ENCODE peak calls at places on chromosomes 2 and 18, in five cellular contexts. Q, G, F, U and A are unnamed samples.

GRCh38 chr2:116511426-116511825 is 1303.1 kb upstream of the DDX18 start:
- DNase-seq in Q (no peak), F (no peak), U (no peak), G (no peak), A (no peak)

GRCh38 chr2:85503611-85504433 is 35.1 kb upstream of the MAT2A start:
- DNase-seq in F (no peak), U (peak), Q (peak), G (no peak), A (no peak)

GRCh38 chr2:235989591-235989990 is 178.6 kb downstream of the GBX2 start:
- DNase-seq in U (no peak), F (no peak), Q (no peak), G (no peak), A (no peak)

GRCh38 chr2:59827677-59828076 is 725.8 kb downstream of the BCL11A start:
- DNase-seq in G (no peak), U (no peak), Q (no peak), F (no peak), A (no peak)

GRCh38 chr2:54665436-54665856 is 58.0 kb upstream of the EML6 start:
- DNase-seq in Q (peak), G (no peak), U (peak), F (peak), A (peak)

GRCh38 chr18:25057491-25058050 is 294.4 kb downstream of the ZNF521 start:
- DNase-seq in U (no peak), Q (no peak), G (no peak), F (no peak), A (no peak)

GRCh38 chr18:62486290-62486964 is 36.4 kb upstream of the ZCCHC2 start:
- DNase-seq in Q (peak), F (no peak), U (peak), G (no peak), A (no peak)

GRCh38 chr18:44826418-44827259 is 146.0 kb downstream of the SETBP1 start:
- DNase-seq in G (no peak), Q (peak), F (no peak), U (peak), A (peak)

GRCh38 chr2:98378901-98379300 is 32.6 kb downstream of the CNGA3 start:
- DNase-seq in G (no peak), F (no peak), U (peak), Q (peak), A (no peak)

GRCh38 chr2:774436-774835 is 97.2 kb upstream of the TMEM18 start:
- DNase-seq in G (peak), Q (no peak), F (peak), U (no peak), A (peak)

GRCh38 chr18:46260879-46261143 is 156.6 kb downstream of the HAUS1 start:
- DNase-seq in Q (peak), F (no peak), G (no peak), U (no peak), A (no peak)

GRCh38 chr18:44876024-44876423 is 195.3 kb downstream of the SETBP1 start:
- DNase-seq in F (no peak), G (no peak), U (no peak), Q (no peak), A (no peak)

GRCh38 chr2:53600835-53601234 is 166.8 kb upstream of the CHAC2 start:
- DNase-seq in F (no peak), G (no peak), Q (no peak), U (no peak), A (no peak)

GRCh38 chr2:61938511-61938910 is 33.0 kb downstream of the COMMD1 start:
- DNase-seq in G (no peak), F (no peak), U (no peak), Q (no peak), A (no peak)

GRCh38 chr2:6957031-6957714 is 40.0 kb downstream of the RNF144A start:
- DNase-seq in G (no peak), Q (no peak), U (no peak), F (no peak), A (no peak)

GRCh38 chr2:6960659-6961058 is 43.4 kb downstream of the RNF144A start:
- DNase-seq in U (no peak), F (no peak), G (no peak), Q (no peak), A (no peak)

GRCh38 chr2:6957910-6958615 is 40.9 kb downstream of the RNF144A start:
- DNase-seq in F (no peak), Q (no peak), U (no peak), G (no peak), A (no peak)

GRCh38 chr2:6959751-6960150 is 42.5 kb downstream of the RNF144A start:
- DNase-seq in Q (no peak), U (no peak), F (no peak), G (no peak), A (no peak)

DNA sequence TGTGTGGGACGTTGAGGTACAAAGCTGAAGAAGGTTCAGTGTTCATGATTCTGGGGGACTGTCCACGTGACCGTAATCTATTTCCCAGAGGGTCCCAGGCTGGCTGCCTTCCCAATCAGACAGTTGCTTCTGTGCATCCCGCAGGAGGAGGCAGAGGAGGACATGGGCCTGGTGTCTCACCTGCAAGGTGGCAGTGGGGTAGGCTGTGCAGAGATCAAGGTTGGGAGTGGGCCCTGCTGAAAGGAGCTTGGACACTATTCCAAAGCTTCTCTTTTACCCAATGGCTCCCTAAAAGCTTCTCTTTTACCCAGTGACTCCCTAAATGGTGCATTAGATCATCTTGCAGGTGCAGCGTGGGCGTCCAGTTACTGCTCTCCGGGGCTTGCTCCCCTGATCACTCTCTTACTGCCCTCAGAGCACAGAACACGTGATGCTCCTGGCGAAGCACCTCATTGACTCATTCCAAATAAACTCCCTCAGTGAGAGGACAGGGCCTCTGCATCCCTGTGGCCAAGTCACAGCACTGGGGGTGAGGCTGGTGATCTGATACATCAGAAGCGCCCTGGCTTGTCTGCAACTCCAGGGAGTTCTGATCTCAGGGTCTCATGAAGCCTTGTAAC is 41.5 kb downstream of the RNF144A start:
- DNase-seq in F (no peak), Q (no peak), U (no peak), G (no peak), A (no peak)
- H2BK12ac ChIP-seq in F (no peak), Q (no peak), U (no peak), G (no peak), A (no peak)

DNA sequence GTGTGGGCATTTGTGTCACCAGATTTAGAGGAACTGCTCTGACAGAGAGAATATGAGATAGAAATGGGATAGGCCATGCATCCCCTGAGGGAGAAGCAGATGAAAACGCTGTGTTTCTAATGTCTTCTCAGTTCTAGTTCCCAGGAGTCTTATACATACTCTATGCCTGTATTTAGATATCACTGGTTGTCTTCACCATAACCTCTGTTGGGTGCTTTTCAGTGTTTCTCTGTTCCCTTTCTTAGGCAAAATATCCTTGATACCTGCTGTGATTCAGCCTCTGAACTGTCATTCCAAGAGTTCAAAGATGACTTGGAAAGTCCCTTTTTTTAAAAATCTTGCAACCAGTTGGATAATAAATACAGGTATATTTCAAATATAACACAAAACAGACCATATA is 246.8 kb upstream of the SLC39A10 start:
- DNase-seq in U (no peak), F (no peak), G (no peak), Q (no peak), A (no peak)
- H2BK12ac ChIP-seq in U (no peak), F (no peak), G (no peak), Q (no peak), A (no peak)

GRCh38 chr2:121705390-121705789 is 31.3 kb downstream of the NIFK start:
- DNase-seq in U (no peak), Q (no peak), G (no peak), F (no peak), A (no peak)
- H2BK12ac ChIP-seq in U (no peak), Q (no peak), G (no peak), F (no peak), A (no peak)

GRCh38 chr2:11773111-11773510 is 26.7 kb downstream of the LPIN1 start:
- DNase-seq in U (no peak), G (no peak), F (no peak), Q (no peak), A (no peak)

GRCh38 chr2:11774600-11774999 is 28.2 kb downstream of the LPIN1 start:
- DNase-seq in G (no peak), U (no peak), F (no peak), Q (no peak), A (no peak)

GRCh38 chr2:11777066-11777782 is 30.8 kb downstream of the LPIN1 start:
- DNase-seq in U (no peak), G (no peak), Q (peak), F (no peak), A (no peak)

GRCh38 chr2:11773747-11774536 is 27.5 kb downstream of the LPIN1 start:
- DNase-seq in G (no peak), F (no peak), Q (no peak), U (no peak), A (no peak)

GRCh38 chr2:11775384-11775783 is 29.0 kb downstream of the LPIN1 start:
- DNase-seq in F (no peak), G (no peak), U (no peak), Q (peak), A (no peak)
- H2BK12ac ChIP-seq in F (no peak), G (no peak), U (no peak), Q (no peak), A (no peak)

GRCh38 chr2:15357186-15357585 is 203.9 kb downstream of the NBAS start:
- DNase-seq in Q (no peak), G (no peak), F (no peak), U (no peak), A (no peak)
- H2BK12ac ChIP-seq in Q (no peak), G (no peak), F (no peak), U (no peak), A (no peak)

GRCh38 chr2:170694316-170694715 is 20.8 kb upstream of the SP5 start:
- DNase-seq in Q (no peak), F (no peak), G (no peak), U (no peak), A (no peak)

GRCh38 chr2:170696006-170696405 is 19.1 kb upstream of the SP5 start:
- DNase-seq in F (no peak), G (no peak), Q (no peak), U (no peak), A (no peak)

GRCh38 chr2:170696948-170697347 is 18.2 kb upstream of the SP5 start:
- DNase-seq in G (no peak), F (no peak), Q (no peak), U (peak), A (no peak)

GRCh38 chr2:170690671-170691070 is 24.5 kb upstream of the SP5 start:
- DNase-seq in Q (no peak), G (no peak), U (no peak), F (no peak), A (no peak)

GRCh38 chr2:170695546-170695925 is 19.6 kb upstream of the SP5 start:
- DNase-seq in F (no peak), G (no peak), Q (no peak), U (no peak), A (no peak)
- H2BK12ac ChIP-seq in F (no peak), G (no peak), Q (no peak), U (no peak), A (no peak)

GRCh38 chr2:5183031-5183430 is 509.2 kb upstream of the SOX11 start:
- DNase-seq in U (no peak), F (peak), Q (no peak), G (no peak), A (no peak)
- H2BK12ac ChIP-seq in U (no peak), F (no peak), Q (no peak), G (no peak), A (no peak)

GRCh38 chr18:32386466-32386865 is 84.2 kb downstream of the GAREM1 start:
- DNase-seq in U (no peak), Q (no peak), G (no peak), F (no peak), A (no peak)
- H2BK12ac ChIP-seq in U (no peak), Q (no peak), G (no peak), F (no peak), A (no peak)

DNA sequence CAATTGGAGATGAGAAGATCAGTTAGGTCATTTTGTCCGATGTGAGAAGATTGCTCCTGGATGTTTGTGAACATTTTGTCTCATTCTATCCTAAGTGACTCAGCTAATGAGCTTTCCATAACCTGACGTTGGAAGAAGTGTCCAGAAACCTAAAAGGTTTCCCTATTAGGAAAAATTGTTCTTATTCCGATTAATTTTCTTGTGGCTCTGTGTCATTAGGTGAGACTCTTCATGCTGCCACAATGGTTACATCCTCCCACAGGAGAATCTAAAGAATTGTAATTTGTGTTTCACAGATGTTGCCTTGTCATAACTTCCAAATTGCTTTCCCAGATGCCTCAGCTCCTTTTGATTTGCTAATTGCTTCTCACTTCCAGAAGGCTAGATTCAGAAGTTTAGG is 261.0 kb upstream of the APCDD1 start:
- DNase-seq in Q (no peak), G (no peak), U (no peak), F (no peak), A (no peak)
- H2BK12ac ChIP-seq in Q (no peak), G (no peak), U (no peak), F (no peak), A (no peak)

GRCh38 chr2:49978341-49978740 is 824.0 kb upstream of the FSHR start:
- DNase-seq in F (no peak), G (no peak), U (no peak), Q (no peak), A (no peak)
- H2BK12ac ChIP-seq in F (no peak), G (no peak), U (no peak), Q (no peak), A (no peak)